ENCODE peak calls at places on chromosomes 11 and 22, in ten cellular contexts. D is heart left ventricle; Y is PC-9; C is CD4-positive, alpha-beta T cell; Q is CD8-positive, alpha-beta memory T cell; G is foreskin keratinocyte; V is HL-60; T is H9; Z is ovary; F is CD4-positive, CD25-positive, alpha-beta regulatory T cell. L is an unnamed sample.

GRCh38 chr11:119701591-119702260 is 27.3 kb downstream of the NECTIN1 start:
- DNase-seq in Z (no peak), D (no peak), Q (no peak), V (no peak), G (no peak), C (no peak), Y (peak), T (no peak), F (no peak), L (no peak)

GRCh38 chr22:39463931-39464390 is 7.1 kb downstream of the MGAT3 start:
- DNase-seq in Y (peak), V (no peak), T (no peak), C (no peak), F (no peak), Z (no peak), D (no peak), Q (no peak), G (no peak), L (no peak)

GRCh38 chr11:76830639-76831312 is 29.9 kb upstream of the ACER3 start:
- DNase-seq in F (no peak), Q (no peak), T (no peak), Y (no peak), G (peak), D (no peak), V (no peak), Z (no peak), C (no peak), L (no peak)

GRCh38 chr11:70948416-70948815 is 304.0 kb downstream of the SHANK2 start:
- DNase-seq in C (no peak), F (no peak), V (no peak), Y (no peak), D (no peak), Z (no peak), G (no peak), Q (no peak), T (no peak), L (no peak)

GRCh38 chr11:79050784-79051183 is 390.0 kb downstream of the TENM4 start:
- DNase-seq in V (no peak), T (no peak), Y (no peak), F (no peak), Z (no peak), Q (no peak), G (no peak), C (no peak), D (no peak), L (no peak)

GRCh38 chr11:73273246-73273890 is 1.2 kb downstream of the P2RY6 start:
- DNase-seq in C (no peak), G (no peak), F (no peak), D (no peak), Q (no peak), V (no peak), Z (no peak), Y (no peak), T (no peak), L (no peak)

GRCh38 chr11:120424185-120424969 is 87.2 kb upstream of the GRIK4 start:
- DNase-seq in C (no peak), T (no peak), Z (no peak), V (no peak), G (peak), D (no peak), Q (no peak), Y (no peak), F (no peak), L (no peak)

GRCh38 chr11:129770993-129771392 is 44.7 kb upstream of the TMEM45B start:
- DNase-seq in Z (no peak), F (no peak), Q (no peak), T (no peak), V (no peak), G (no peak), D (no peak), C (no peak), Y (no peak), L (no peak)

GRCh38 chr11:31806186-31806943 is 4.8 kb downstream of the PAX6 start:
- DNase-seq in G (no peak), Q (no peak), F (no peak), C (no peak), V (no peak), Y (no peak), T (peak), D (no peak), Z (no peak), L (no peak)

GRCh38 chr22:22228921-22229320 is 15.7 kb upstream of the VPREB1 start:
- DNase-seq in D (no peak), F (no peak), Q (no peak), T (no peak), C (no peak), Z (no peak), V (no peak), G (no peak), Y (no peak), L (no peak)

GRCh38 chr11:83265331-83265730 is 20.8 kb downstream of the CCDC90B start:
- DNase-seq in Y (no peak), T (no peak), Q (no peak), V (no peak), Z (no peak), F (no peak), C (no peak), D (no peak), G (no peak), L (no peak)

GRCh38 chr22:26711205-26711958 is 54.0 kb downstream of the MIAT start:
- DNase-seq in Y (no peak), Z (no peak), V (no peak), D (no peak), C (no peak), T (peak), G (no peak), Q (no peak), F (no peak), L (no peak)

GRCh38 chr11:13885083-13885482 is 77.4 kb upstream of the SPON1 start:
- DNase-seq in Z (no peak), D (no peak), G (peak), Y (no peak), Q (no peak), F (no peak), C (no peak), T (no peak), V (no peak), L (peak)

GRCh38 chr11:5689551-5689983 is at the start of gene TRIM22:
- DNase-seq in C (peak), Q (peak), D (peak), F (peak), Y (no peak), G (peak), T (peak), V (peak), Z (peak), L (peak)

GRCh38 chr11:20201231-20201630 is 41.0 kb upstream of the DBX1 start:
- DNase-seq in F (no peak), G (no peak), Z (no peak), V (no peak), T (no peak), D (no peak), Y (no peak), Q (no peak), C (no peak), L (no peak)

GRCh38 chr11:88087281-88087680 is 88.0 kb downstream of the RAB38 start:
- DNase-seq in F (no peak), Q (no peak), D (no peak), G (no peak), T (no peak), C (no peak), Z (no peak), V (no peak), Y (no peak), L (no peak)

GRCh38 chr11:67279589-67280340 is 9.3 kb upstream of the ANKRD13D start:
- DNase-seq in D (peak), C (no peak), Q (peak), G (no peak), T (no peak), V (no peak), Y (no peak), Z (no peak), F (no peak), L (no peak)

GRCh38 chr11:94650756-94651155 is 83.6 kb downstream of the PIWIL4 start:
- DNase-seq in F (no peak), G (peak), T (no peak), Q (no peak), D (peak), C (no peak), V (peak), Z (peak), Y (no peak), L (no peak)

GRCh38 chr11:2482745-2483144 is 37.9 kb downstream of the KCNQ1 start:
- DNase-seq in C (no peak), T (no peak), G (no peak), Z (no peak), Q (no peak), V (no peak), D (peak), F (no peak), Y (no peak), L (no peak)

GRCh38 chr22:41589260-41589600 is 410 bp downstream of the PMM1 start:
- DNase-seq in C (peak), F (no peak), T (no peak), Y (no peak), G (no peak), V (peak), Q (peak), Z (no peak), D (no peak), L (no peak)

GRCh38 chr11:50174189-50174588 is 141.5 kb downstream of the OR4C45 start:
- DNase-seq in Z (no peak), F (no peak), Q (no peak), G (peak), C (no peak), Y (no peak), T (no peak), D (no peak), V (no peak), L (peak)

GRCh38 chr11:6991227-6991626 is 28.9 kb downstream of the ZNF214 start:
- DNase-seq in C (no peak), G (no peak), Z (no peak), Q (no peak), T (no peak), V (no peak), F (no peak), D (no peak), Y (no peak), L (no peak)

GRCh38 chr22:39789794-39790193 is 103.8 kb downstream of the ENTHD1 start:
- DNase-seq in F (no peak), V (no peak), G (no peak), T (no peak), C (no peak), Y (no peak), Q (no peak), D (no peak), Z (no peak), L (no peak)

GRCh38 chr11:63666874-63667273 is 4.3 kb downstream of the ATL3 start:
- DNase-seq in C (no peak), Q (no peak), Z (no peak), Y (no peak), G (peak), D (no peak), F (no peak), V (no peak), T (no peak), L (no peak)

GRCh38 chr22:23035557-23036277 is 34.6 kb upstream of the GNAZ start:
- DNase-seq in V (no peak), Q (no peak), T (no peak), Z (no peak), G (no peak), C (no peak), F (no peak), Y (no peak), D (no peak), L (no peak)

GRCh38 chr11:72239849-72240460 is 4.0 kb downstream of the PHOX2A start:
- DNase-seq in F (no peak), T (peak), G (no peak), Y (peak), V (peak), C (no peak), Q (peak), D (peak), Z (peak), L (no peak)

GRCh38 chr11:118608268-118609214 is 1.1 kb downstream of the PHLDB1 start:
- DNase-seq in G (no peak), T (no peak), F (peak), D (peak), Y (peak), Q (peak), C (peak), Z (peak), V (peak), L (no peak)

GRCh38 chr11:33634291-33634834 is 66.3 kb downstream of the C11orf91 start:
- DNase-seq in F (no peak), V (no peak), G (peak), D (no peak), T (no peak), C (no peak), Y (peak), Z (no peak), Q (no peak), L (peak)

GRCh38 chr11:68040121-68040956 is 1.5 kb downstream of the TCIRG1 start:
- DNase-seq in D (peak), V (peak), F (no peak), G (peak), Z (peak), Y (peak), Q (peak), C (no peak), T (peak), L (no peak)

GRCh38 chr11:108748971-108749370 is 84.1 kb downstream of the DDX10 start:
- DNase-seq in C (no peak), F (no peak), D (no peak), Q (no peak), T (no peak), G (no peak), Z (no peak), Y (no peak), V (no peak), L (no peak)

GRCh38 chr11:75597636-75598035 is 35.6 kb downstream of the SERPINH1 start:
- DNase-seq in V (peak), Q (no peak), C (no peak), G (no peak), D (no peak), F (no peak), Y (no peak), Z (no peak), T (peak), L (no peak)

GRCh38 chr11:10680956-10681487 is 12.5 kb downstream of the IRAG1 start:
- DNase-seq in Y (no peak), D (no peak), C (no peak), T (no peak), V (no peak), F (no peak), G (no peak), Q (no peak), Z (no peak), L (no peak)

GRCh38 chr22:30318773-30319419 is 7.8 kb downstream of the TBC1D10A start:
- DNase-seq in Q (no peak), Z (no peak), D (no peak), F (no peak), V (no peak), Y (no peak), T (no peak), G (no peak), C (no peak), L (no peak)

GRCh38 chr22:37627091-37627490 is 12.4 kb upstream of the SH3BP1 start:
- DNase-seq in Y (no peak), D (no peak), F (no peak), V (no peak), G (no peak), T (no peak), Q (no peak), Z (no peak), C (no peak), L (no peak)

GRCh38 chr22:37626144-37626543 is 13.3 kb upstream of the SH3BP1 start:
- DNase-seq in G (no peak), C (no peak), Q (no peak), Y (no peak), F (no peak), D (peak), T (no peak), V (no peak), Z (peak), L (no peak)

GRCh38 chr22:37624876-37625275 is 14.6 kb upstream of the SH3BP1 start:
- DNase-seq in D (no peak), C (no peak), V (no peak), Y (no peak), T (no peak), G (no peak), Z (no peak), F (no peak), Q (no peak), L (no peak)

GRCh38 chr22:37626556-37627075 is 12.9 kb upstream of the SH3BP1 start:
- DNase-seq in Y (no peak), T (no peak), V (no peak), F (no peak), G (no peak), D (no peak), Q (no peak), C (no peak), Z (no peak), L (no peak)

DNA sequence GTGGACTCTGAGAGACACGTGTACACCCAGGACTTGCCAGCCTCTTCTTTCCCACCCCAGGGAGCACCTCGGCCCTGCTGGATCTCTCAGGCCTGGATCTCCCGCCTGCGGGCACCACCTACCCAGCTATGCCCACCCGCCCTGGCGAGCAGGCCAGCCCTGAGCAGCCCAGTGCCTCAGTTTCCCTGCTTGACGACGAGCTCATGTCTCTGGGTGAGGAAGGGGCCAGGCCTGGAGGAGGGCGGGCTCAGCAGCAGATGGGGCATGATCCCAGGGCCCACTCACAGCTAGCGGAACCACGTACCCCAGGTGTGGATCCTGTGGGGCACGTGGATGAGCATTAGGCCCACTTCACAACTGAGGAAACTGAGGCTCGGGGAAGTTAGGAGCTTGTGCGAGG is 13.7 kb upstream of the SH3BP1 start:
- DNase-seq in Q (no peak), V (no peak), C (no peak), Z (no peak), Y (no peak), T (no peak), D (no peak), G (no peak), F (no peak), L (no peak)
- H3K27ac ChIP-seq in Q (no peak), V (no peak), C (peak), Z (peak), Y (no peak), T (no peak), D (peak), G (no peak), F (peak), L (no peak)

GRCh38 chr22:43220625-43221380 is 33.9 kb upstream of the TTLL12 start:
- DNase-seq in C (no peak), Z (no peak), V (no peak), D (no peak), Q (no peak), T (no peak), F (no peak), G (no peak), Y (no peak), L (no peak)

GRCh38 chr22:43218786-43219185 is 31.9 kb upstream of the TTLL12 start:
- DNase-seq in F (no peak), D (no peak), T (no peak), G (no peak), C (no peak), Y (no peak), Q (no peak), Z (no peak), V (no peak), L (no peak)

GRCh38 chr22:43213962-43214361 is 27.0 kb upstream of the TTLL12 start:
- DNase-seq in Q (no peak), C (no peak), T (no peak), Y (no peak), G (no peak), D (peak), Z (no peak), F (no peak), V (no peak), L (no peak)

GRCh38 chr22:43216738-43217137 is 29.8 kb upstream of the TTLL12 start:
- DNase-seq in F (no peak), T (no peak), Q (no peak), Z (no peak), G (no peak), Y (no peak), C (no peak), D (no peak), V (no peak), L (no peak)

DNA sequence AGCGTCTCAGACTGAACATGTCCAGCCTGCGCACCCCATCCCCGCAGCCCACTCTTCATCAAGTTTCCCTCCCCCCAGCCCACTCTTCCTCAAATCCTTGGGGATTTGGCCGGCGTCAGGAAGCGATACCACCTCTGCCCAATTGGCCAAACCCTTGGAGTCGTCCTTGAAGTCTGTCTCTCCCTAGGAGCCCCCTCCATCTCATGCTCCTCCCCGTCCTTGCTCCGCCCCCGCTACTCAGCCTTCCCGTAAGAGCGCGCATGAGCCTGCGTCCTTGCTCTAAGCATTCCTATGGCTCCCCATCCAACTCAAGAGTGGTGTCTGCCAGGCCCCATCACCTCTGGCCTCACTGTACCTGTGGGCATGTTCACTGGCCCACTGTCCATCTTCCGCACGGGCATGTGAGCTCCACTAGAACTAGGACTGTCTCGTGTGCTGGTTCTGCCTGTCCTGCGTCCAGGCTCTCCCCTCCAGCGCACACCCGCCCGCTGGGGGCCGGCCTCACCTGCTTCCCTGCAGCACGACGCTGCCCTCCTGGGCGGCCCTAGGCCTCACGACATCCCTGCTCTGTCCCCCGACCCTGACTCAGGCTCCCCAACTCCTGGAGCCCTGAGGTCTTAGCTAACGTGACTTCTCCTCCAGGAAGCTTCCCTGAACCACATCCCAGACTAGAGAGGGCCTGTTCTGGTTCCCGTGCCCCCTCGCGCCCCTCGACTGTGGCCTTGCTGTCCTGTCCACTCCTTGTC is 30.5 kb upstream of the TTLL12 start:
- DNase-seq in Z (no peak), G (no peak), D (no peak), F (no peak), Y (no peak), T (peak), V (no peak), Q (no peak), C (no peak), L (no peak)
- H3K27ac ChIP-seq in Z (no peak), G (no peak), D (no peak), F (no peak), Y (no peak), T (no peak), V (no peak), Q (no peak), C (no peak), L (no peak)

GRCh38 chr11:80349986-80350385 is 909.2 kb upstream of the TENM4 start:
- DNase-seq in T (no peak), F (no peak), Y (no peak), C (no peak), Q (no peak), D (no peak), Z (no peak), G (no peak), V (no peak), L (no peak)

GRCh38 chr11:80346660-80347059 is 905.8 kb upstream of the TENM4 start:
- DNase-seq in V (no peak), F (no peak), Y (no peak), Z (no peak), G (no peak), Q (no peak), D (no peak), T (no peak), C (no peak), L (no peak)

GRCh38 chr11:80350541-80350940 is 909.7 kb upstream of the TENM4 start:
- DNase-seq in F (no peak), T (no peak), Z (no peak), G (no peak), D (no peak), Q (no peak), V (no peak), Y (no peak), C (no peak), L (no peak)
- H3K27ac ChIP-seq in F (no peak), T (no peak), Z (no peak), G (no peak), D (no peak), Q (no peak), V (no peak), Y (no peak), C (no peak), L (no peak)

GRCh38 chr22:36341640-36342041 is 46.1 kb downstream of the MYH9 start:
- DNase-seq in Z (no peak), Q (no peak), G (no peak), F (no peak), V (no peak), T (no peak), Y (no peak), D (no peak), C (no peak), L (no peak)

GRCh38 chr22:36337365-36338130 is 50.2 kb downstream of the MYH9 start:
- DNase-seq in Q (no peak), G (no peak), D (no peak), F (no peak), C (no peak), V (peak), Z (no peak), T (no peak), Y (no peak), L (no peak)

GRCh38 chr22:36343070-36343719 is 44.6 kb downstream of the MYH9 start:
- DNase-seq in F (no peak), G (no peak), Q (no peak), T (no peak), Z (no peak), Y (no peak), C (no peak), V (no peak), D (no peak), L (no peak)

GRCh38 chr22:36339171-36340065 is 48.3 kb downstream of the MYH9 start:
- DNase-seq in D (no peak), Y (no peak), Q (no peak), F (no peak), T (no peak), G (peak), Z (no peak), V (no peak), C (no peak), L (no peak)

DNA sequence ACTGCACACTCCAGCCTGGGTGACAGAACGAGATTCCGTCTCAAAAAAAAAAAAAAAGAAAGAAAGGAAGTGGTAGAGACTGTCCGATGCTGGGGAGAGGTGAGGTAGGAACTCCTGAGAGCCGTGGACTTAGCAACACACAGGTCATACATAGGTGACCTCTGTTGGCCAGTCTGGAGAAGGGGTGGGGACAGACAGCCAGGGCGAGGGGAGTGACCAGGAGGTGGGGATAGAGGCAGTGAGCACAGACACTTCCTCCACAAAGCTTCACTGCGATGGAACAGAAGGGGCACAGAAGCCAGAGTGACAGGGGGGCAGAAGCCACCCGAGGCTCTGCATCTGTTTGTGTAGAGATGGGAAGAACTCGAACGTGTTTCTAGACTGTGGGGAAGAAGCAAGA is 47.1 kb downstream of the MYH9 start:
- DNase-seq in C (no peak), Y (no peak), D (no peak), V (no peak), Z (no peak), Q (no peak), G (no peak), F (no peak), T (no peak), L (no peak)
- H3K27ac ChIP-seq in C (peak), Y (no peak), D (peak), V (no peak), Z (no peak), Q (no peak), G (no peak), F (peak), T (no peak), L (peak)

L was measured in epithelial cell of prostate.